ENCODE peak calls at places on chromosomes 2 and 18, in five cellular contexts. Y is aorta, B is PC-9, U is tibial artery, M is colonic mucosa. Q is an unnamed sample. For H3K4me1, the result is how much of the 10 kb centered on the place peaks cover.

GRCh38 chr2:190696792-190697398 is 48.0 kb downstream of the NAB1 start:
- DNase-seq in Y (no peak), B (no peak), U (no peak), M (no peak), Q (no peak)

GRCh38 chr2:104888489-104889245 is 34.8 kb downstream of the POU3F3 start:
- DNase-seq in Y (no peak), B (no peak), U (no peak), M (no peak), Q (no peak)

GRCh38 chr2:107469437-107469995 is 357.2 kb upstream of the RGPD4 start:
- DNase-seq in Y (no peak), B (no peak), U (no peak), M (no peak), Q (no peak)

GRCh38 chr2:138255670-138256069 is 245.9 kb upstream of the SPOPL start:
- DNase-seq in Y (no peak), B (no peak), U (no peak), M (no peak), Q (no peak)

GRCh38 chr2:206256711-206257110 is 17.8 kb upstream of the ZDBF2 start:
- DNase-seq in Y (no peak), B (no peak), U (no peak), M (no peak), Q (no peak)

GRCh38 chr2:105405291-105405690 is 6.4 kb upstream of the FHL2 start:
- DNase-seq in Y (no peak), B (peak), U (no peak), M (no peak), Q (no peak)

GRCh38 chr18:80022613-80023012 is 11.6 kb upstream of the RBFA start:
- DNase-seq in Y (no peak), B (no peak), U (no peak), M (no peak), Q (no peak)

GRCh38 chr2:235027558-235028214 is 75.9 kb downstream of the SH3BP4 start:
- DNase-seq in Y (no peak), B (peak), U (no peak), M (no peak), Q (no peak)

GRCh38 chr2:45253151-45253550 is 243.9 kb upstream of the SIX2 start:
- DNase-seq in Y (no peak), B (no peak), U (no peak), M (no peak), Q (no peak)

GRCh38 chr2:1755436-1756191 is 11.3 kb upstream of the PXDN start:
- DNase-seq in Y (no peak), B (no peak), U (peak), M (peak), Q (no peak)

GRCh38 chr2:165839610-165840009 is 45.6 kb upstream of the GALNT3 start:
- DNase-seq in Y (no peak), B (no peak), U (no peak), M (no peak), Q (no peak)

GRCh38 chr18:48359626-48360025 is 49.6 kb downstream of the ZBTB7C start:
- DNase-seq in Y (no peak), B (no peak), U (no peak), M (no peak), Q (no peak)

GRCh38 chr18:46452820-46453219 is 204.2 kb downstream of the LOXHD1 start:
- DNase-seq in Y (no peak), B (peak), U (no peak), M (no peak), Q (no peak)

GRCh38 chr2:159936471-159936870 is 125.9 kb downstream of the PLA2R1 start:
- DNase-seq in Y (no peak), B (no peak), U (no peak), M (no peak), Q (no peak)

GRCh38 chr2:98569915-98570314 is 38.4 kb downstream of the COA5 start:
- DNase-seq in Y (no peak), B (no peak), U (no peak), M (no peak), Q (no peak)

GRCh38 chr2:240797914-240798313 is 22.1 kb downstream of the KIF1A start:
- DNase-seq in Y (no peak), B (no peak), U (peak), M (no peak), Q (no peak)

GRCh38 chr2:15457868-15458267 is 103.3 kb downstream of the NBAS start:
- DNase-seq in Y (no peak), B (no peak), U (no peak), M (no peak), Q (no peak)

GRCh38 chr2:72579595-72580180 is 246.1 kb downstream of the EXOC6B start:
- DNase-seq in Y (no peak), B (peak), U (no peak), M (no peak), Q (no peak)

GRCh38 chr18:23259701-23260661 is 124.7 kb downstream of the CABLES1 start:
- DNase-seq in Y (peak), B (peak), U (peak), M (peak), Q (no peak)

GRCh38 chr2:117523267-117523666 is 291.2 kb upstream of the DDX18 start:
- DNase-seq in Y (no peak), B (peak), U (no peak), M (peak), Q (no peak)

GRCh38 chr2:237475704-237476107 is 11.3 kb upstream of the MLPH start:
- DNase-seq in Y (no peak), B (peak), U (no peak), M (no peak), Q (no peak)

GRCh38 chr2:222907790-222908431 is 47.1 kb downstream of the ACSL3 start:
- DNase-seq in Y (no peak), B (no peak), U (no peak), M (no peak), Q (no peak)

GRCh38 chr2:128602038-128602698 is 283.5 kb upstream of the HS6ST1 start:
- DNase-seq in Y (no peak), B (no peak), U (peak), M (no peak), Q (peak)

GRCh38 chr2:77633601-77634000 is 111.4 kb upstream of the LRRTM4 start:
- DNase-seq in Y (no peak), B (no peak), U (no peak), M (no peak), Q (no peak)

GRCh38 chr2:54881759-54882158 is 158.3 kb downstream of the EML6 start:
- DNase-seq in Y (no peak), B (no peak), U (no peak), M (no peak), Q (no peak)

GRCh38 chr2:233063269-233063975 is 3.3 kb downstream of the INPP5D start:
- DNase-seq in Y (no peak), B (no peak), U (peak), M (no peak), Q (no peak)

GRCh38 chr2:233061591-233062446 is 1.7 kb downstream of the INPP5D start:
- DNase-seq in Y (peak), B (no peak), U (peak), M (no peak), Q (no peak)

GRCh38 chr2:233062946-233063268 is 2.8 kb downstream of the INPP5D start:
- DNase-seq in Y (no peak), B (no peak), U (no peak), M (no peak), Q (no peak)

GRCh38 chr2:233061007-233061590 is 957 bp downstream of the INPP5D start:
- DNase-seq in Y (no peak), B (no peak), U (peak), M (no peak), Q (no peak)

GRCh38 chr2:233062447-233062842 is 2.3 kb downstream of the INPP5D start:
- DNase-seq in Y (no peak), B (no peak), U (peak), M (no peak), Q (no peak)
- H3K4me1 ChIP-seq in Y (under half), B (under half), U (under half), M (under half), Q (under half)

GRCh38 chr2:10833021-10833420 is 20.4 kb upstream of the PDIA6 start:
- DNase-seq in Y (no peak), B (no peak), U (no peak), M (no peak), Q (no peak)
- H3K4me1 ChIP-seq in Y (under half), B (under half), U (under half), M (under half), Q (under half)

GRCh38 chr18:3914116-3914515 is 464.1 kb downstream of the TGIF1 start:
- DNase-seq in Y (no peak), B (no peak), U (no peak), M (no peak), Q (no peak)
- H3K4me1 ChIP-seq in Y (under half), B (under half), U (under half), M (under half), Q (under half)

DNA sequence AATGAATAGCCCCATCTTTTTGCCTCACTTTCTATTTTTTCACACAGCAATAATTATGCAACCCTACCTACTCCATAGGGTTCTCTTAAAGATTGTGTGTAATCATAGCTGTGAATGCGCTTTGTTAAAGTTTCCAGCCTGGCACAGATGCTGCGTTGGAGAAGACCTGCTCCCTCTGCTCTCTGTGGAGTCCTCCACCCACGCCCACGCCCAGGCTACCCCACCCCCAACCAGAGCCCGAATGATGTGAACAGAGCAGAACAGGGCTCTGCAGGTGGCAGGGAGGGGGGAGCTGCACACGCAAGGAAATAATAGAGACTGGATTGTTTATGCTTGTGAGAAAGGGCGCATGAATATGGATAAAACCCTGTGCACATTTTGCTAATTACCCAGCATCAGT is 447.6 kb downstream of the BCL11A start:
- DNase-seq in Y (no peak), B (no peak), U (no peak), M (no peak), Q (no peak)
- H3K4me1 ChIP-seq in Y (under half), B (under half), U (under half), M (under half), Q (under half)

GRCh38 chr18:55587341-55588000 is 521 bp downstream of the TCF4 start:
- DNase-seq in Y (peak), B (no peak), U (peak), M (peak), Q (no peak)

GRCh38 chr18:55588001-55588875 is at the start of gene TCF4:
- DNase-seq in Y (peak), B (no peak), U (peak), M (peak), Q (peak)

GRCh38 chr18:55585050-55585449 is 2.9 kb downstream of the TCF4 start:
- DNase-seq in Y (no peak), B (no peak), U (no peak), M (no peak), Q (no peak)

GRCh38 chr18:55586841-55587240 is 1.2 kb downstream of the TCF4 start:
- DNase-seq in Y (no peak), B (no peak), U (no peak), M (no peak), Q (no peak)

DNA sequence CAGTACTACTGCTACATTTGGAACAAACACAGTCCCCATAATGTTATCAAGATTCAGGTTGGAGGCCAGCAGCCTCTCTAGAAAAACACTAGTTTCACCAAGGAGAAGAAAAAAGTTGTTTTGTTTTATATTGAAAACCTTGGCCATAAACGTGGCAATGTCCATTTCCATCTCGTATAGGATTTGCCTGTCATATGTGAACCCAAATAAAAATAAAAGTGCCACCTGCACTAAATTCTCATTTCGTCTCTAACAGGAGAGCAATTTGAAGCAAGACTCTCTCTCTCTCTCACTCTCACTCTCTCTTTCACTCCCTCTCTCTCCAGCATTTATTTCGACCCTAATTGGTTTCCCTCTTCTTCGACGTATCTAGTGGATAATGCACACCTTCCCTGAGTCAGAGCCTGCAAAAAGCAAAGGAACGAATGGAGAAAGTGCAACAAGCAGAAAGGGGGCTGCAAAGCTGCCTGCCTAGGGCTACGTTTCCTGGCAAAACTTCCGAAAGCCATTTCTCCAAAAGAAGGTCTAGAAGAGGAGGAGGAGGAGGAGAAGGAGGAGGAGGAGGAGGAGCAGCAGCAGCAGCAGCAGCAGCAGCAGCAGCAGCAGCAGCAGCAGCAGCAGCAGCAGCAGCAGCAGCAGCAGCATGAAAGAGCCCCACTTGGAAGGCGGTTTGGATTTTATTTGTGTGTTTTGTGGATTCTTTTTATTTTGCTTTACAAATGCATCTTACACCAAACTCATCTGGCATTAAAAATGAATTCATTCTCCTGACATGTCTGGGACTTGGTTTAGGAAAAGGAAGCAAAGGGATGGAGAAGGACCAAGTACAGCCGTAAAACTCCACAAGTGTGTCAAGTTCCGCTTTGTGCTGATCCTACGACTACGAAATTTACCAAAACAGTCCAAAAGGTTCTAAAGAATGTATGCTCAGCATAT is 2.1 kb downstream of the TCF4 start:
- DNase-seq in Y (peak), B (no peak), U (no peak), M (no peak), Q (no peak)
- H3K4me1 ChIP-seq in Y (under half), B (under half), U (under half), M (under half), Q (under half)

GRCh38 chr2:101736233-101736632 is 38.7 kb downstream of the MAP4K4 start:
- DNase-seq in Y (no peak), B (no peak), U (no peak), M (no peak), Q (no peak)
- H3K4me1 ChIP-seq in Y (under half), B (half or more), U (half or more), M (under half), Q (half or more)

GRCh38 chr2:20575935-20576597 is 74.8 kb downstream of the HS1BP3 start:
- DNase-seq in Y (no peak), B (no peak), U (no peak), M (no peak), Q (no peak)
- H3K4me1 ChIP-seq in Y (under half), B (under half), U (under half), M (under half), Q (under half)

DNA sequence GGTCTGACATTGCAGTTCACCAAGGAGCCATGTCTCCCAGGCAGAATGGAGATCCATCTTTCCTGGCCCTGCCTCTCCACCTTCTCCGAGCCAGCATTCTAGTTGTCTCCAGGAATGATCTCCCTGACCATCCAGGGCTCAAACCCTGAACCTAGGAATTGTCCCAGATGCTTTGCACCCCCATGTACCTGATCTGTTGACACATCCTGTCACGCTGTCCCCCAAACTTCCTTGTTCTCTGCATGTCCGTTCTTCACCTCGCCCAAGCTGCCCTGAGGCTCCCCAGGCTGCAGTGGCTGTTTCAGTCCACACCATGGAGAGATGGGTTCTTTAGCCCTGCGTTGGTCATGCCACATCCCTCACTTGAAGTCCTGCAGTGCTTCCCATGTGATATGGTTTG is 7.0 kb upstream of the MBP start:
- DNase-seq in Y (no peak), B (no peak), U (no peak), M (no peak), Q (no peak)
- H3K4me1 ChIP-seq in Y (under half), B (under half), U (under half), M (under half), Q (under half)

DNA sequence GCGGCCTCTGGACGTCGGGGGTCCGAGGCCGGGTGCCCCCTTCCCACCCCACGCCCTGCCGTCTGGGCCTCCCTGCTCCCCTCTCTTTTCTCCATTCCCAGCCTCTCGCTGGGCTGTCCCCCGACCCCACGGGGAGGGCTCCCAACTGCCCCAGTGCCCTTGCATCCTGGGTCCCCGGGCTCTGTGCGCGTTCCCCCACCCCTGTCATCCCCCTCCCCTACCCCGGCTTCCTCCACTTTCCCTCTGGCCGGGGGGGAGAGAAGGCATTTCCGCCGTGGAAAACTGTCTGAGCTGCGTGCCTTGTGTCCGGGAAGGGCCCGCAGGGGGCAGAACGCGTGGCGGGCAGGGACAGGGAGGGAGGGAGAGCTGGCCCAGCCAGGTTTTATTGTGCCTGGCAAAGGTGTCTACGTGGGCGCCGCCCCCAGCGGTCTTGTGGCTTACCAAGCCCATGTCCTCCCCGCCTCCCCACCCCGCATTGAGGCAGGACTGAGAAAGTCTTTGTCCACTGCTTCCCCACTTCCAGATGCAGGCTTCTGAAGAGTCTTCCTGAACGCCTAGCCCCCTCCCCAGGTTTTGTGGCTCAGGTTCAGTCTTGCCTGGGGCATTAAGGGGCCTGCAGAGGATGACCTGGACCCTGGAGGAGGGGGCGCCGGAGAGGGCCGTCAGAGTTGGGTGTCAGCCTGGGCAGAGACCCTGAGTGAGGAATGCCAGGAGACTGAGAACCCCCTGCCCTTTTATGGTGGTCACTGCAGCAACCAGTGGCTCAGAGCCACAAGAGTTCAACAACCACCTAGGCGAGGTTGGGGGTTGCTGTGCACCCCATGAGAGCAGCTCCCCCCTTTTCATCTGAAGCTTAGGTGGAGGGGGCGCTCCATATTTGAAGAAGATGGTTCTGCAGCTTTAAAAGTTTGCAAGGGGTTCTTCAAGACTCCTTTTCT is 1.3 kb downstream of the ITM2C start:
- DNase-seq in Y (no peak), B (no peak), U (no peak), M (peak), Q (no peak)
- H3K4me1 ChIP-seq in Y (under half), B (under half), U (under half), M (under half), Q (under half)

GRCh38 chr2:226030369-226031077 is 631.0 kb downstream of the NYAP2 start:
- DNase-seq in Y (no peak), B (no peak), U (no peak), M (no peak), Q (no peak)

GRCh38 chr2:226031078-226031937 is 631.8 kb downstream of the NYAP2 start:
- DNase-seq in Y (peak), B (peak), U (peak), M (peak), Q (peak)

DNA sequence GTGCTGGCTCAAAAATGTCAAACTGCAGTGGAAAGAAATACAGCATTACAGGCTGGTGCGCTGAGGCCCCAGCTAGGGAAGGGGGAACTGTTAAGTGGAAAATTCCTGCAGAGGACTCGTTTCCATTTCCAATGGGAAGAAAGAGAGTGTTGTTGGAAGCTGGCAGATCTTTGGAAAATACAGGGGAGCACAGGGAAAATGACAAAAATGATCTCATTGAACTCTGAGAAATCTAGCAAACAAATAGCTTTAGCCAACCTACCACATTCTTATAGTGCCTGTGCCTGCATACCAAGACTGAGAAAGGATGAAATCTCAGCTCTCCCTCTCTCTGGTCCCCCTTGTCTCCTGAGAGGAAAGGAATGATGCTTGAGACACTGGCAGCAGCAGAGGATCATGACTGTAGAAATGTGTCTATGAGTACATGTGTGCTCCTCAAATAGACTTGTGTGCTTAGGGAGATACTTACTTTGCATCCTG is 632.5 kb downstream of the NYAP2 start:
- DNase-seq in Y (no peak), B (no peak), U (no peak), M (no peak), Q (no peak)
- H3K4me1 ChIP-seq in Y (under half), B (under half), U (under half), M (under half), Q (under half)

Q was measured in RWPE2.